ENCODE peak calls at places on chromosomes 3 and 15, in nine cellular contexts. One of them, this sample, is unnamed.

GRCh38 chr15:81311834-81312459 is 12.0 kb downstream of the STARD5 start:
- DNase-seq in uterus: no peak
- DNase-seq in stomach: no peak
- DNase-seq in transverse colon: no peak
- DNase-seq in adrenal gland: no peak
- DNase-seq in IMR-90: peak
- DNase-seq in prostate gland: no peak
- DNase-seq in endothelial cell of umbilical vein: no peak
- DNase-seq in heart left ventricle: no peak
- DNase-seq in this sample: no peak

GRCh38 chr3:192887701-192888100 is 30.0 kb downstream of the MB21D2 start:
- DNase-seq in adrenal gland: no peak
- DNase-seq in heart left ventricle: no peak
- DNase-seq in transverse colon: no peak
- DNase-seq in endothelial cell of umbilical vein: no peak
- DNase-seq in IMR-90: no peak
- DNase-seq in stomach: no peak
- DNase-seq in uterus: no peak
- DNase-seq in prostate gland: no peak
- DNase-seq in this sample: no peak

GRCh38 chr3:78832785-78833204 is 935.0 kb downstream of the ROBO1 start:
- DNase-seq in stomach: no peak
- DNase-seq in endothelial cell of umbilical vein: no peak
- DNase-seq in adrenal gland: no peak
- DNase-seq in uterus: no peak
- DNase-seq in prostate gland: no peak
- DNase-seq in transverse colon: no peak
- DNase-seq in heart left ventricle: no peak
- DNase-seq in IMR-90: no peak
- DNase-seq in this sample: no peak

GRCh38 chr3:102531686-102532085 is 96.9 kb downstream of the ZPLD1 start:
- DNase-seq in transverse colon: no peak
- DNase-seq in uterus: no peak
- DNase-seq in heart left ventricle: no peak
- DNase-seq in endothelial cell of umbilical vein: no peak
- DNase-seq in stomach: no peak
- DNase-seq in prostate gland: no peak
- DNase-seq in IMR-90: no peak
- DNase-seq in adrenal gland: no peak
- DNase-seq in this sample: no peak

GRCh38 chr3:18246336-18247060 is 178.6 kb downstream of the SATB1 start:
- DNase-seq in adrenal gland: no peak
- DNase-seq in prostate gland: no peak
- DNase-seq in IMR-90: no peak
- DNase-seq in stomach: no peak
- DNase-seq in transverse colon: no peak
- DNase-seq in uterus: no peak
- DNase-seq in heart left ventricle: no peak
- DNase-seq in endothelial cell of umbilical vein: no peak
- DNase-seq in this sample: no peak

GRCh38 chr3:151919446-151919845 is 46.0 kb downstream of the SUCNR1 start:
- DNase-seq in heart left ventricle: no peak
- DNase-seq in prostate gland: no peak
- DNase-seq in adrenal gland: no peak
- DNase-seq in endothelial cell of umbilical vein: no peak
- DNase-seq in uterus: no peak
- DNase-seq in IMR-90: no peak
- DNase-seq in transverse colon: no peak
- DNase-seq in stomach: no peak
- DNase-seq in this sample: no peak

GRCh38 chr3:110859340-110859739 is 212.3 kb upstream of the NECTIN3 start:
- DNase-seq in uterus: no peak
- DNase-seq in adrenal gland: no peak
- DNase-seq in endothelial cell of umbilical vein: no peak
- DNase-seq in prostate gland: no peak
- DNase-seq in stomach: no peak
- DNase-seq in transverse colon: no peak
- DNase-seq in IMR-90: no peak
- DNase-seq in heart left ventricle: no peak
- DNase-seq in this sample: no peak

GRCh38 chr3:16515885-16516420 is 2.5 kb upstream of the RFTN1 start:
- DNase-seq in uterus: no peak
- DNase-seq in heart left ventricle: no peak
- DNase-seq in IMR-90: no peak
- DNase-seq in transverse colon: no peak
- DNase-seq in endothelial cell of umbilical vein: no peak
- DNase-seq in stomach: no peak
- DNase-seq in adrenal gland: no peak
- DNase-seq in prostate gland: no peak
- DNase-seq in this sample: no peak

GRCh38 chr3:97979610-97980009 is 7.4 kb upstream of the RIOX2 start:
- DNase-seq in IMR-90: no peak
- DNase-seq in stomach: no peak
- DNase-seq in endothelial cell of umbilical vein: no peak
- DNase-seq in adrenal gland: no peak
- DNase-seq in heart left ventricle: no peak
- DNase-seq in transverse colon: no peak
- DNase-seq in prostate gland: no peak
- DNase-seq in uterus: no peak
- DNase-seq in this sample: no peak

DNA sequence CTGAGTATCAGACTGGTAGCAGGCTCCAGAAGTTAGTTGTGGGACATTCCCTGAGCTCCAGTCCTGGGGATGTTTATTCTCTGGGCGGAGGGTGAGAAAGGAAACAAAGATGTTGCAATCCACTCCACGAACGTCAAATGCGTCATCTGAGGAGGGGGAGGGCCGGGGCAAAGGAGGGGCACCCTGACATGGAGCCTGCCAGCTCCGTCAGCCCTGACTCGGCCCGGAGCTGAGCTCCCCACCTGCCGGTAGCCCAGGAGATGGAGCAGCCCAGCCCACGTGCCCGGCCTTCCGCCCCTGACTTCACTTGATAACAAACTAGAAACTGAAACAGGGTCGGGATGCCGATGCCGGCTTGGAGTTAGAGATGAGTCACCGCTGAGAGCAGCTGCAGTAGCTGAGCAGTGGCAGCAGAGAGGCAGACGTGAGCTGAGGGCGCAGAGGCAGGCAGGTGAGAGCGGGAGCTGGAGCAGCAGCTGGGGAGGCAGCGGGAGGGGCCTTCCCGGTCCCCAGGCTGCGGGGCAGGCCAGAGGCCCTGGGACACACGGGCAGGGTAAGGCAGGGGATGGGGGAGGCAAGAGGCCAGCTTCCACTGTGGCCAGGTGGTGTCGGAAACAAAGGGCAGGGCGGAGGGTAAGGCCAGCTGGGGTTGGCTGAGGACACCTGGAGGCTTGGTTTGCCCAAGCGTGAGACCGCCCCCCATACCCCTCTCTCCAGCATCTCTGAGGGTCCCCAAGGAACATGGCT is at the start of gene ISG20:
- DNase-seq in heart left ventricle: peak
- DNase-seq in prostate gland: peak
- DNase-seq in transverse colon: peak
- DNase-seq in IMR-90: peak
- DNase-seq in uterus: peak
- DNase-seq in endothelial cell of umbilical vein: peak
- DNase-seq in adrenal gland: peak
- DNase-seq in stomach: peak
- DNase-seq in this sample: peak
- TF ChIP-seq POLR2A in heart left ventricle: no peak
- TF ChIP-seq POLR2A in prostate gland: peak
- TF ChIP-seq POLR2A in transverse colon: peak
- TF ChIP-seq POLR2A in IMR-90: peak
- TF ChIP-seq POLR2A in uterus: peak
- TF ChIP-seq POLR2A in endothelial cell of umbilical vein: peak
- TF ChIP-seq POLR2A in adrenal gland: peak
- TF ChIP-seq POLR2A in stomach: peak
- TF ChIP-seq POLR2A in this sample: no peak

GRCh38 chr15:65476942-65477341 is 40.5 kb downstream of the DPP8 start:
- DNase-seq in stomach: no peak
- DNase-seq in heart left ventricle: no peak
- DNase-seq in transverse colon: no peak
- DNase-seq in IMR-90: peak
- DNase-seq in adrenal gland: no peak
- DNase-seq in uterus: no peak
- DNase-seq in endothelial cell of umbilical vein: no peak
- DNase-seq in prostate gland: no peak
- DNase-seq in this sample: no peak
- H3K27ac ChIP-seq in stomach: no peak
- H3K27ac ChIP-seq in heart left ventricle: no peak
- H3K27ac ChIP-seq in transverse colon: no peak
- H3K27ac ChIP-seq in IMR-90: no peak
- H3K27ac ChIP-seq in adrenal gland: no peak
- H3K27ac ChIP-seq in uterus: no peak
- H3K27ac ChIP-seq in endothelial cell of umbilical vein: no peak
- H3K27ac ChIP-seq in prostate gland: no peak
- H3K27ac ChIP-seq in this sample: no peak

GRCh38 chr15:60721706-60722105 is 242.8 kb upstream of the ICE2 start:
- DNase-seq in stomach: no peak
- DNase-seq in heart left ventricle: no peak
- DNase-seq in uterus: no peak
- DNase-seq in endothelial cell of umbilical vein: peak
- DNase-seq in adrenal gland: peak
- DNase-seq in IMR-90: peak
- DNase-seq in prostate gland: no peak
- DNase-seq in transverse colon: no peak
- DNase-seq in this sample: no peak

GRCh38 chr15:60721232-60721576 is 242.3 kb upstream of the ICE2 start:
- DNase-seq in stomach: no peak
- DNase-seq in heart left ventricle: no peak
- DNase-seq in endothelial cell of umbilical vein: no peak
- DNase-seq in prostate gland: no peak
- DNase-seq in transverse colon: no peak
- DNase-seq in adrenal gland: no peak
- DNase-seq in IMR-90: no peak
- DNase-seq in uterus: no peak
- DNase-seq in this sample: no peak

GRCh38 chr15:60720084-60720483 is 241.1 kb upstream of the ICE2 start:
- DNase-seq in stomach: no peak
- DNase-seq in endothelial cell of umbilical vein: no peak
- DNase-seq in adrenal gland: no peak
- DNase-seq in prostate gland: no peak
- DNase-seq in transverse colon: no peak
- DNase-seq in heart left ventricle: no peak
- DNase-seq in IMR-90: no peak
- DNase-seq in uterus: no peak
- DNase-seq in this sample: no peak

GRCh38 chr15:60722328-60723112 is 243.6 kb upstream of the ICE2 start:
- DNase-seq in adrenal gland: no peak
- DNase-seq in heart left ventricle: no peak
- DNase-seq in prostate gland: no peak
- DNase-seq in IMR-90: no peak
- DNase-seq in transverse colon: no peak
- DNase-seq in uterus: no peak
- DNase-seq in stomach: no peak
- DNase-seq in endothelial cell of umbilical vein: no peak
- DNase-seq in this sample: no peak

GRCh38 chr15:60720493-60721231 is 241.7 kb upstream of the ICE2 start:
- DNase-seq in stomach: no peak
- DNase-seq in endothelial cell of umbilical vein: no peak
- DNase-seq in adrenal gland: no peak
- DNase-seq in uterus: no peak
- DNase-seq in transverse colon: no peak
- DNase-seq in prostate gland: no peak
- DNase-seq in heart left ventricle: no peak
- DNase-seq in IMR-90: no peak
- DNase-seq in this sample: no peak
- H3K4me3 ChIP-seq in stomach: no peak
- H3K4me3 ChIP-seq in endothelial cell of umbilical vein: no peak
- H3K4me3 ChIP-seq in adrenal gland: no peak
- H3K4me3 ChIP-seq in uterus: no peak
- H3K4me3 ChIP-seq in transverse colon: no peak
- H3K4me3 ChIP-seq in prostate gland: no peak
- H3K4me3 ChIP-seq in heart left ventricle: no peak
- H3K4me3 ChIP-seq in IMR-90: no peak
- H3K4me3 ChIP-seq in this sample: no peak

GRCh38 chr15:101489633-101490407 is at the start of gene PCSK6:
- DNase-seq in endothelial cell of umbilical vein: no peak
- DNase-seq in transverse colon: peak
- DNase-seq in IMR-90: no peak
- DNase-seq in uterus: no peak
- DNase-seq in heart left ventricle: no peak
- DNase-seq in adrenal gland: no peak
- DNase-seq in prostate gland: no peak
- DNase-seq in stomach: peak
- DNase-seq in this sample: no peak
- TF ChIP-seq POLR2A in endothelial cell of umbilical vein: no peak
- TF ChIP-seq POLR2A in transverse colon: no peak
- TF ChIP-seq POLR2A in IMR-90: no peak
- TF ChIP-seq POLR2A in uterus: no peak
- TF ChIP-seq POLR2A in heart left ventricle: no peak
- TF ChIP-seq POLR2A in adrenal gland: no peak
- TF ChIP-seq POLR2A in prostate gland: no peak
- TF ChIP-seq POLR2A in stomach: no peak
- TF ChIP-seq POLR2A in this sample: no peak

DNA sequence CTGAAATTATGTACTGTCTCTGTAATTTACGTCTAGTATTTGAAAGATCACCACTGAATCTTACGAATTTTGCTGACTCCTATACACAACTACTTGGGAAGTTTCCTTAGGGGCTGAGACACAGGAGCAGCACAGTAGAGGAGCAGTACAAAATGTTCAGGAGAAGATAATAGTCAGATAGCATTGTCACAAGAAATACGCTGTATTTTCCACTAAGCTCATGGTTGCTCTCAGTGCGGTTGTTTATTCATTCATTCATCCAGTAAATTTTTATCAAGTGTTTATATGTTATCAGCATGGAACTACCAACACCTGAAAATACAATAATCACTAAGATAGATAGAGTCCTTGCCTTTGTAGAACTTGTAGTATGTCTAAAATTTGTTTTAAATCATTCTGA is 34.5 kb downstream of the ALCAM start:
- DNase-seq in stomach: no peak
- DNase-seq in transverse colon: no peak
- DNase-seq in heart left ventricle: no peak
- DNase-seq in uterus: no peak
- DNase-seq in prostate gland: no peak
- DNase-seq in adrenal gland: no peak
- DNase-seq in endothelial cell of umbilical vein: no peak
- DNase-seq in IMR-90: no peak
- DNase-seq in this sample: no peak
- H3K27ac ChIP-seq in stomach: no peak
- H3K27ac ChIP-seq in transverse colon: no peak
- H3K27ac ChIP-seq in heart left ventricle: no peak
- H3K27ac ChIP-seq in uterus: no peak
- H3K27ac ChIP-seq in prostate gland: no peak
- H3K27ac ChIP-seq in adrenal gland: no peak
- H3K27ac ChIP-seq in endothelial cell of umbilical vein: peak
- H3K27ac ChIP-seq in IMR-90: no peak
- H3K27ac ChIP-seq in this sample: no peak